ENCODE peak calls at places on chromosomes 7 and 10, in five cellular contexts. B is GM23248, T is PC-3, Z is GM23338, S is neural progenitor cell. Y is an unnamed sample. For H3F3A and H3K4me1, the result is how much of the 10 kb centered on the place peaks cover.

GRCh38 chr7:75937958-75938786 is 23.2 kb downstream of the POR start:
- DNase-seq in B (peak), T (peak), Z (no peak), S (peak), Y (no peak)

GRCh38 chr10:124030711-124031110 is 62.7 kb downstream of the CHST15 start:
- DNase-seq in B (no peak), T (no peak), Z (no peak), S (no peak), Y (no peak)

GRCh38 chr7:22651534-22652243 is 75.3 kb upstream of the IL6 start:
- DNase-seq in B (peak), T (peak), Z (no peak), S (no peak), Y (no peak)

GRCh38 chr10:128062837-128063563 is 63.2 kb downstream of the MKI67 start:
- DNase-seq in B (no peak), T (no peak), Z (no peak), S (no peak), Y (peak)

GRCh38 chr7:75638607-75639070 is 100.1 kb downstream of the HIP1 start:
- DNase-seq in B (peak), T (peak), Z (peak), S (peak), Y (no peak)

GRCh38 chr7:33986456-33986855 is 81.1 kb downstream of the BMPER start:
- DNase-seq in B (peak), T (no peak), Z (no peak), S (no peak), Y (no peak)

GRCh38 chr7:138204989-138205298 is 128.7 kb downstream of the AKR1D1 start:
- DNase-seq in B (no peak), T (no peak), Z (peak), S (no peak), Y (no peak)

GRCh38 chr10:22316286-22317120 is at the start of gene COMMD3:
- DNase-seq in B (peak), T (peak), Z (peak), S (peak), Y (peak)

GRCh38 chr7:158384746-158385145 is 202.9 kb downstream of the PTPRN2 start:
- DNase-seq in B (no peak), T (no peak), Z (no peak), S (no peak), Y (no peak)

GRCh38 chr10:114694735-114695134 is 36.7 kb upstream of the ABLIM1 start:
- DNase-seq in B (peak), T (peak), Z (peak), S (peak), Y (peak)

GRCh38 chr10:121027390-121027789 is 176.2 kb downstream of the WDR11 start:
- DNase-seq in B (no peak), T (no peak), Z (no peak), S (no peak), Y (no peak)

GRCh38 chr10:3468919-3469638 is 296.5 kb upstream of the PITRM1 start:
- DNase-seq in B (peak), T (peak), Z (no peak), S (peak), Y (peak)

GRCh38 chr10:92849234-92849525 is 860 bp downstream of the EXOC6 start:
- DNase-seq in B (peak), T (no peak), Z (no peak), S (no peak), Y (peak)

GRCh38 chr7:25636871-25637283 is 408.6 kb upstream of the NPVF start:
- DNase-seq in B (no peak), T (no peak), Z (no peak), S (no peak), Y (no peak)

GRCh38 chr7:158276414-158277218 is 311.0 kb downstream of the PTPRN2 start:
- DNase-seq in B (no peak), T (no peak), Z (no peak), S (no peak), Y (no peak)

GRCh38 chr7:1663857-1664651 is 6.0 kb upstream of the ELFN1 start:
- DNase-seq in B (no peak), T (no peak), Z (peak), S (peak), Y (no peak)

GRCh38 chr7:25454562-25455031 is 226.3 kb upstream of the NPVF start:
- DNase-seq in B (peak), T (no peak), Z (no peak), S (no peak), Y (peak)

GRCh38 chr10:78950656-78951587 is 117.8 kb upstream of the ZMIZ1 start:
- DNase-seq in B (no peak), T (no peak), Z (no peak), S (no peak), Y (no peak)

GRCh38 chr7:50206521-50207250 is 97.8 kb upstream of the IKZF1 start:
- DNase-seq in B (peak), T (no peak), Z (no peak), S (no peak), Y (no peak)

GRCh38 chr7:158633055-158633956 is 45.7 kb upstream of the PTPRN2 start:
- DNase-seq in B (no peak), T (no peak), Z (no peak), S (no peak), Y (no peak)

GRCh38 chr10:22437620-22438588 is 92.6 kb downstream of the SPAG6 start:
- DNase-seq in B (peak), T (peak), Z (peak), S (peak), Y (peak)

GRCh38 chr7:774161-775109 is 47.4 kb upstream of the PRKAR1B start:
- DNase-seq in B (peak), T (peak), Z (peak), S (peak), Y (no peak)

DNA sequence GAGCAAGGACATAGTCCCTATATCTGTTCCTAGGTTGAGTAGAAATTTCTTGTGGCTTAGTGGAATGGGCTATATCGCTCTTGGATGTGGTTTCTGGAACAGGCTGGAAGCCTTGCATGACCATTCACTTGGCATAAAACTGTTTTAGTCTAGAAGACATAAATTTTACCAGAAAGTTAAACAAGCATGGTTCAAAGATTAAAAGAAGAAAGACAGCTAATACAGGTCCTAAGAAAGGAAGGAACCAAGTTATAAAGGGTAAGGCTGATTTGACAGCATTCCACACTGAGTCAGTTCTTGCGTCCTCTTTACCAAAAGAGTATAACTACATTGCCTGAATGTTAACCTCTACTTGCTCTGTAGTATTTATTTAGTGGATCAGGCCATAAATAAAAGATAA is 724.2 kb downstream of the SORCS1 start:
- DNase-seq in B (peak), T (peak), Z (no peak), S (no peak), Y (no peak)
- H3F3A ChIP-seq in B (under half), T (under half), Z (under half), S (under half), Y (under half)

GRCh38 chr10:5423774-5424173 is 11.4 kb downstream of the NET1 start:
- DNase-seq in B (peak), T (no peak), Z (no peak), S (no peak), Y (no peak)

GRCh38 chr10:5424751-5425150 is 12.4 kb downstream of the NET1 start:
- DNase-seq in B (no peak), T (no peak), Z (peak), S (no peak), Y (no peak)

GRCh38 chr10:5433182-5433581 is 20.8 kb downstream of the NET1 start:
- DNase-seq in B (no peak), T (no peak), Z (no peak), S (no peak), Y (no peak)

GRCh38 chr10:5428133-5428532 is 15.8 kb downstream of the NET1 start:
- DNase-seq in B (no peak), T (no peak), Z (no peak), S (no peak), Y (no peak)
- H3K4me1 ChIP-seq in B (under half), T (under half), Z (under half), S (under half), Y (under half)

GRCh38 chr7:149766215-149766614 is 7.2 kb downstream of the ZNF467 start:
- DNase-seq in B (no peak), T (no peak), Z (peak), S (peak), Y (no peak)

GRCh38 chr7:149763563-149764240 is 9.7 kb downstream of the ZNF467 start:
- DNase-seq in B (no peak), T (no peak), Z (no peak), S (no peak), Y (no peak)

GRCh38 chr7:149765399-149766121 is 7.8 kb downstream of the ZNF467 start:
- DNase-seq in B (no peak), T (no peak), Z (peak), S (peak), Y (no peak)

GRCh38 chr7:149762610-149763009 is 10.8 kb downstream of the ZNF467 start:
- DNase-seq in B (no peak), T (no peak), Z (no peak), S (no peak), Y (no peak)

GRCh38 chr7:149764481-149765398 is 8.6 kb downstream of the ZNF467 start:
- DNase-seq in B (no peak), T (no peak), Z (peak), S (peak), Y (no peak)
- TF ChIP-seq EZH2 in B (no peak), T (no peak), Z (peak), S (peak), Y (no peak)

GRCh38 chr7:134446446-134446845 is 12.5 kb downstream of the AKR1B1 start:
- DNase-seq in B (no peak), T (no peak), Z (no peak), S (no peak), Y (no peak)
- H3F3A ChIP-seq in B (under half), T (under half), Z (under half), S (under half), Y (under half)

GRCh38 chr10:52443419-52444388 is 129.6 kb downstream of the DKK1 start:
- DNase-seq in B (peak), T (peak), Z (no peak), S (no peak), Y (no peak)
- H3K4me1 ChIP-seq in B (under half), T (half or more), Z (under half), S (under half), Y (under half)

GRCh38 chr7:42489299-42489698 is 252.3 kb upstream of the GLI3 start:
- DNase-seq in B (no peak), T (no peak), Z (no peak), S (no peak), Y (no peak)

GRCh38 chr7:42492895-42493294 is 255.9 kb upstream of the GLI3 start:
- DNase-seq in B (peak), T (no peak), Z (no peak), S (no peak), Y (no peak)

GRCh38 chr7:42494199-42494710 is 257.2 kb upstream of the GLI3 start:
- DNase-seq in B (no peak), T (no peak), Z (no peak), S (no peak), Y (no peak)

GRCh38 chr7:42493436-42494198 is 256.6 kb upstream of the GLI3 start:
- DNase-seq in B (peak), T (peak), Z (peak), S (peak), Y (no peak)

GRCh38 chr7:42491106-42491505 is 254.1 kb upstream of the GLI3 start:
- DNase-seq in B (no peak), T (no peak), Z (no peak), S (no peak), Y (no peak)
- TF ChIP-seq EZH2 in B (no peak), T (no peak), Z (no peak), S (no peak), Y (no peak)

Y was measured in MM.1S.